ENCODE peak calls at places on chromosomes 6 and 20, in five cellular contexts. C is GM12892, B is RWPE1, W is iPS DF 6.9, Q is iPS-NIHi11. S is an unnamed sample.

GRCh38 chr6:161880070-161880469 is 606.2 kb upstream of the AGPAT4 start:
- DNase-seq in C (no peak), B (no peak), W (no peak), Q (no peak), S (no peak)

GRCh38 chr6:13445005-13445743 is 42.2 kb downstream of the GFOD1 start:
- DNase-seq in C (no peak), B (peak), W (no peak), Q (peak), S (peak)

GRCh38 chr20:16260911-16261310 is 312.3 kb downstream of the KIF16B start:
- DNase-seq in C (no peak), B (no peak), W (no peak), Q (no peak), S (no peak)

GRCh38 chr20:40536866-40537265 is 152.2 kb downstream of the MAFB start:
- DNase-seq in C (no peak), B (no peak), W (no peak), Q (no peak), S (no peak)

GRCh38 chr6:44058617-44059358 is 68.5 kb downstream of the MRPL14 start:
- DNase-seq in C (peak), B (peak), W (no peak), Q (no peak), S (no peak)

GRCh38 chr6:105318660-105319059 is 84.2 kb downstream of the PREP start:
- DNase-seq in C (no peak), B (peak), W (no peak), Q (no peak), S (no peak)

GRCh38 chr6:159716247-159717086 is 10.8 kb upstream of the WTAP start:
- DNase-seq in C (no peak), B (peak), W (no peak), Q (no peak), S (no peak)

GRCh38 chr20:60715172-60715571 is 536.9 kb upstream of the CDH4 start:
- DNase-seq in C (no peak), B (no peak), W (no peak), Q (peak), S (peak)

GRCh38 chr6:134240664-134241431 is 77.1 kb downstream of the SGK1 start:
- DNase-seq in C (no peak), B (peak), W (no peak), Q (no peak), S (no peak)

GRCh38 chr20:10278416-10278815 is 59.8 kb downstream of the SNAP25 start:
- DNase-seq in C (no peak), B (no peak), W (no peak), Q (no peak), S (no peak)

GRCh38 chr6:112384511-112384910 is 37.4 kb downstream of the RFPL4B start:
- DNase-seq in C (no peak), B (no peak), W (no peak), Q (no peak), S (no peak)

GRCh38 chr6:4136354-4136831 is 1.0 kb upstream of the ECI2 start:
- DNase-seq in C (no peak), B (no peak), W (no peak), Q (no peak), S (no peak)

GRCh38 chr6:36874016-36874442 is 574 bp downstream of the PPIL1 start:
- DNase-seq in C (no peak), B (peak), W (no peak), Q (no peak), S (no peak)

S was measured in neural progenitor cell.